ENCODE peak calls at places on chromosomes 13 and 19, in nine cellular contexts. I, L, E, H, M, S, T, J and F are unnamed samples.

GRCh38 chr13:25988655-25989054 is 63.2 kb downstream of the SHISA2 start:
- DNase-seq in J (no peak), I (no peak), H (no peak), T (no peak), S (no peak), E (no peak), L (no peak), M (no peak), F (no peak)

GRCh38 chr19:29680937-29681336 is 15.7 kb downstream of the PLEKHF1 start:
- DNase-seq in M (no peak), H (no peak), E (no peak), I (no peak), L (no peak), S (no peak), J (no peak), T (no peak), F (no peak)

GRCh38 chr19:38676023-38676877 is 28.8 kb downstream of the ACTN4 start:
- DNase-seq in T (peak; percentile 80), E (no peak), H (no peak), S (no peak), I (no peak), M (no peak), J (no peak), L (no peak), F (no peak)

GRCh38 chr19:41699968-41700323 is 8.5 kb upstream of the CEACAM5 start:
- DNase-seq in T (no peak), M (no peak), J (no peak), L (no peak), E (no peak), H (no peak), S (no peak), I (no peak), F (no peak)

GRCh38 chr13:23516706-23517105 is 53.5 kb upstream of the TNFRSF19 start:
- DNase-seq in M (no peak), H (no peak), E (no peak), J (no peak), I (no peak), S (no peak), L (no peak), T (no peak), F (no peak)

GRCh38 chr13:109401891-109402290 is 384.5 kb downstream of the IRS2 start:
- DNase-seq in E (no peak), T (no peak), L (no peak), M (no peak), I (no peak), H (no peak), J (no peak), S (no peak), F (no peak)

GRCh38 chr19:33066543-33066942 is 1.9 kb upstream of the RHPN2 start:
- DNase-seq in E (no peak), L (no peak), T (no peak), J (no peak), S (no peak), M (peak; percentile 45), I (no peak), H (no peak), F (no peak)

GRCh38 chr19:5356428-5356827 is 15.8 kb upstream of the PTPRS start:
- DNase-seq in S (no peak), J (no peak), L (no peak), M (no peak), T (no peak), I (no peak), E (no peak), H (no peak), F (no peak)

GRCh38 chr19:7617172-7617571 is 12.2 kb downstream of the XAB2 start:
- DNase-seq in H (no peak), M (no peak), L (no peak), J (no peak), I (no peak), E (no peak), T (no peak), S (no peak), F (no peak)

GRCh38 chr13:33800646-33801186 is 17.2 kb upstream of the RFC3 start:
- DNase-seq in M (no peak), T (no peak), H (no peak), S (no peak), E (no peak), I (no peak), L (no peak), J (no peak), F (no peak)

GRCh38 chr19:2047449-2048103 is 3.5 kb downstream of the MKNK2 start:
- DNase-seq in H (no peak), T (peak; percentile 53), I (no peak), M (peak; percentile 67), L (no peak), S (no peak), E (no peak), J (no peak), F (no peak)

GRCh38 chr13:29975287-29975686 is 124.9 kb upstream of the UBL3 start:
- DNase-seq in J (no peak), H (no peak), I (no peak), E (no peak), L (no peak), M (no peak), S (no peak), T (no peak), F (no peak)

GRCh38 chr13:44404261-44405139 is 30.9 kb downstream of the SERP2 start:
- DNase-seq in S (no peak), J (no peak), H (no peak), L (no peak), M (peak; percentile 35), E (no peak), I (no peak), T (no peak), F (no peak)

GRCh38 chr13:109233293-109233692 is 553.1 kb downstream of the IRS2 start:
- DNase-seq in S (no peak), M (no peak), J (no peak), E (no peak), H (no peak), L (no peak), T (no peak), I (no peak), F (no peak)

GRCh38 chr13:74093691-74094090 is 40.5 kb downstream of the KLF12 start:
- DNase-seq in L (no peak), H (no peak), I (no peak), T (no peak), M (no peak), S (no peak), E (no peak), J (no peak), F (no peak)

GRCh38 chr13:74574964-74575728 is 440.9 kb upstream of the KLF12 start:
- DNase-seq in H (no peak), T (no peak), E (no peak), J (peak; percentile 5), M (no peak), L (no peak), I (no peak), S (no peak), F (no peak)

GRCh38 chr19:2168619-2169424 is 5.1 kb downstream of the DOT1L start:
- DNase-seq in H (peak; percentile 90), T (peak; percentile 99), J (no peak), L (peak; percentile 90), E (no peak), M (peak; percentile 99), S (peak; percentile 92), I (no peak), F (peak; percentile 92)

GRCh38 chr19:58584498-58585441 is 11.6 kb upstream of the MZF1 start:
- DNase-seq in S (no peak), J (no peak), E (no peak), H (no peak), M (no peak), T (no peak), L (no peak), I (no peak), F (no peak)